ENCODE peak calls at places on chromosomes 16 and 17, in ten cellular contexts. V is T1000, Y is nephron progenitor cell, Q is A673, R is HS-5, X is amniotic stem cell, J is left ventricle myocardium inferior, C is NCI-H510A, E is colonic mucosa, Z is HT-29. K is an unnamed sample.

GRCh38 chr17:49748791-49749190 is 15.1 kb downstream of the FAM117A start:
- DNase-seq in V (no peak), Y (no peak), Q (no peak), R (no peak), X (no peak), J (no peak), C (no peak), E (no peak), Z (no peak), K (no peak)

GRCh38 chr16:67209565-67209964 is 10.6 kb downstream of the ELMO3 start:
- DNase-seq in V (no peak), Y (no peak), Q (no peak), R (no peak), X (no peak), J (no peak), C (no peak), E (no peak), Z (no peak), K (no peak)

GRCh38 chr16:85436636-85437160 is 176.4 kb upstream of the GSE1 start:
- DNase-seq in V (no peak), Y (peak; percentile 73), Q (no peak), R (no peak), X (no peak), J (no peak), C (no peak), E (peak; percentile 92), Z (no peak), K (no peak)

GRCh38 chr17:18143044-18143936 is 34.7 kb downstream of the MYO15A start:
- DNase-seq in V (no peak), Y (no peak), Q (peak; percentile 54), R (no peak), X (no peak), J (no peak), C (peak; percentile 35), E (no peak), Z (no peak), K (no peak)

GRCh38 chr17:75406222-75406615 is 741 bp upstream of the GRB2 start:
- DNase-seq in V (no peak), Y (no peak), Q (no peak), R (no peak), X (no peak), J (no peak), C (no peak), E (peak; percentile 38), Z (peak; percentile 23), K (no peak)

GRCh38 chr17:1617620-1618174 is 10.9 kb downstream of the SLC43A2 start:
- DNase-seq in V (peak; percentile 52), Y (no peak), Q (peak; percentile 58), R (peak; percentile 38), X (peak; percentile 18), J (no peak), C (no peak), E (peak; percentile 85), Z (peak; percentile 72), K (no peak)

GRCh38 chr16:73020409-73020884 is 27.5 kb downstream of the ZFHX3 start:
- DNase-seq in V (peak; percentile 64), Y (no peak), Q (no peak), R (peak; percentile 92), X (peak; percentile 87), J (peak; percentile 81), C (no peak), E (peak; percentile 71), Z (peak; percentile 77), K (peak; percentile 95)

GRCh38 chr17:74008196-74008595 is 195.3 kb upstream of the RPL38 start:
- DNase-seq in V (no peak), Y (no peak), Q (peak; percentile 29), R (no peak), X (no peak), J (no peak), C (peak; percentile 60), E (no peak), Z (peak; percentile 22), K (no peak)

GRCh38 chr16:27273670-27274522 is 5.3 kb upstream of the NSMCE1 start:
- DNase-seq in V (peak; percentile 68), Y (no peak), Q (no peak), R (no peak), X (no peak), J (no peak), C (no peak), E (peak; percentile 29), Z (peak; percentile 86), K (no peak)

GRCh38 chr16:84785843-84786538 is 33.8 kb upstream of the CRISPLD2 start:
- DNase-seq in V (no peak), Y (no peak), Q (peak; percentile 72), R (no peak), X (no peak), J (peak; percentile 44), C (peak; percentile 66), E (peak; percentile 65), Z (no peak), K (no peak)

GRCh38 chr17:79812206-79812968 is 15.5 kb upstream of the CBX8 start:
- DNase-seq in V (no peak), Y (peak; percentile 32), Q (no peak), R (no peak), X (no peak), J (no peak), C (no peak), E (no peak), Z (no peak), K (no peak)

GRCh38 chr17:14793237-14793636 is 471.9 kb downstream of the PMP22 start:
- DNase-seq in V (no peak), Y (no peak), Q (no peak), R (peak; percentile 42), X (peak; percentile 27), J (no peak), C (no peak), E (no peak), Z (no peak), K (no peak)

GRCh38 chr17:5922476-5922875 is 147.7 kb upstream of the WSCD1 start:
- DNase-seq in V (no peak), Y (no peak), Q (no peak), R (no peak), X (no peak), J (no peak), C (no peak), E (no peak), Z (no peak), K (no peak)

GRCh38 chr17:38571833-38572274 is 33.9 kb downstream of the SRCIN1 start:
- DNase-seq in V (no peak), Y (peak; percentile 56), Q (no peak), R (no peak), X (no peak), J (no peak), C (no peak), E (no peak), Z (no peak), K (no peak)

GRCh38 chr16:19203374-19203966 is 35.4 kb downstream of the SYT17 start:
- DNase-seq in V (no peak), Y (no peak), Q (no peak), R (no peak), X (no peak), J (no peak), C (no peak), E (no peak), Z (no peak), K (no peak)

GRCh38 chr16:3259097-3259496 is 2.7 kb upstream of the MEFV start:
- DNase-seq in V (no peak), Y (no peak), Q (no peak), R (no peak), X (no peak), J (no peak), C (no peak), E (peak; percentile 28), Z (no peak), K (no peak)

GRCh38 chr16:6125483-6126259 is 1028.1 kb upstream of the EEF2KMT start:
- DNase-seq in V (no peak), Y (no peak), Q (peak; percentile 58), R (no peak), X (no peak), J (no peak), C (no peak), E (no peak), Z (no peak), K (no peak)

GRCh38 chr17:82216301-82217119 is 3.9 kb upstream of the CCDC57 start:
- DNase-seq in V (no peak), Y (no peak), Q (no peak), R (peak; percentile 79), X (peak; percentile 37), J (peak; percentile 66), C (no peak), E (peak; percentile 85), Z (peak; percentile 71), K (no peak)

GRCh38 chr16:66948034-66948821 is 12.8 kb upstream of the CES3 start:
- DNase-seq in V (no peak), Y (peak; percentile 32), Q (no peak), R (no peak), X (no peak), J (no peak), C (no peak), E (no peak), Z (no peak), K (no peak)

GRCh38 chr17:64240741-64241347 is 22.2 kb downstream of the TEX2 start:
- DNase-seq in V (peak; percentile 69), Y (no peak), Q (no peak), R (peak; percentile 61), X (peak; percentile 65), J (peak; percentile 50), C (no peak), E (peak; percentile 19), Z (no peak), K (no peak)

GRCh38 chr17:76264425-76264754 is 758 bp upstream of the UBALD2 start:
- DNase-seq in V (no peak), Y (no peak), Q (no peak), R (no peak), X (no peak), J (no peak), C (no peak), E (no peak), Z (no peak), K (no peak)

K was measured in brain pericyte.